ENCODE peak calls at places on chromosome 14, in ten cellular contexts. D, C, F, S, V, E, B, L, R and I are unnamed samples.

GRCh38 chr14:56310643-56311042 is 192.4 kb downstream of the PELI2 start:
- DNase-seq in D (no peak), C (no peak), F (no peak), S (no peak), V (no peak), E (no peak), B (no peak), L (no peak), R (no peak), I (no peak)

GRCh38 chr14:29927596-29928341 is at the start of gene PRKD1:
- DNase-seq in D (peak), C (no peak), F (no peak), S (peak), V (peak), E (no peak), B (no peak), L (peak), R (no peak), I (peak)

GRCh38 chr14:37417833-37418232 is 177.2 kb downstream of the FOXA1 start:
- DNase-seq in D (no peak), C (no peak), F (no peak), S (no peak), V (no peak), E (no peak), B (no peak), L (no peak), R (no peak), I (no peak)

GRCh38 chr14:100155049-100155621 is 4.3 kb downstream of the DEGS2 start:
- DNase-seq in D (no peak), C (peak), F (peak), S (peak), V (no peak), E (no peak), B (no peak), L (peak), R (no peak), I (peak)

GRCh38 chr14:73776194-73776537 is 62.0 kb upstream of the PNMA1 start:
- DNase-seq in D (no peak), C (no peak), F (no peak), S (no peak), V (no peak), E (no peak), B (no peak), L (peak), R (no peak), I (no peak)

GRCh38 chr14:69948311-69948710 is 69.1 kb downstream of the SMOC1 start:
- DNase-seq in D (no peak), C (no peak), F (no peak), S (no peak), V (no peak), E (no peak), B (no peak), L (no peak), R (no peak), I (no peak)

GRCh38 chr14:33951183-33951840 is 438 bp upstream of the EGLN3 start:
- DNase-seq in D (no peak), C (no peak), F (no peak), S (no peak), V (no peak), E (no peak), B (no peak), L (no peak), R (no peak), I (no peak)

GRCh38 chr14:63524537-63525155 is 18.5 kb downstream of the PPP2R5E start:
- DNase-seq in D (no peak), C (peak), F (no peak), S (no peak), V (no peak), E (no peak), B (no peak), L (no peak), R (peak), I (no peak)

GRCh38 chr14:77562681-77563080 is 53.8 kb downstream of the SPTLC2 start:
- DNase-seq in D (no peak), C (no peak), F (no peak), S (no peak), V (no peak), E (no peak), B (no peak), L (peak), R (no peak), I (no peak)

GRCh38 chr14:56998728-56999127 is 188.4 kb upstream of the OTX2 start:
- DNase-seq in D (no peak), C (no peak), F (no peak), S (no peak), V (no peak), E (no peak), B (no peak), L (no peak), R (no peak), I (no peak)

GRCh38 chr14:55773984-55774581 is 194.1 kb downstream of the KTN1 start:
- DNase-seq in D (no peak), C (no peak), F (no peak), S (no peak), V (no peak), E (no peak), B (no peak), L (no peak), R (no peak), I (no peak)

GRCh38 chr14:85125331-85125730 is 404.6 kb upstream of the FLRT2 start:
- DNase-seq in D (no peak), C (no peak), F (no peak), S (no peak), V (no peak), E (no peak), B (no peak), L (no peak), R (no peak), I (no peak)

GRCh38 chr14:85607571-85608219 is 77.8 kb downstream of the FLRT2 start:
- DNase-seq in D (no peak), C (no peak), F (no peak), S (no peak), V (no peak), E (no peak), B (no peak), L (peak), R (no peak), I (no peak)

GRCh38 chr14:104557766-104558165 is 21.8 kb upstream of the C14orf180 start:
- DNase-seq in D (no peak), C (no peak), F (no peak), S (no peak), V (peak), E (no peak), B (no peak), L (no peak), R (no peak), I (peak)

GRCh38 chr14:35398095-35398584 is 6.4 kb downstream of the NFKBIA start:
- DNase-seq in D (no peak), C (peak), F (no peak), S (no peak), V (no peak), E (no peak), B (no peak), L (peak), R (no peak), I (peak)

GRCh38 chr14:106844608-106845285 is 1318.4 kb downstream of the TMEM121 start:
- DNase-seq in D (no peak), C (peak), F (no peak), S (peak), V (peak), E (peak), B (peak), L (peak), R (peak), I (peak)

DNA sequence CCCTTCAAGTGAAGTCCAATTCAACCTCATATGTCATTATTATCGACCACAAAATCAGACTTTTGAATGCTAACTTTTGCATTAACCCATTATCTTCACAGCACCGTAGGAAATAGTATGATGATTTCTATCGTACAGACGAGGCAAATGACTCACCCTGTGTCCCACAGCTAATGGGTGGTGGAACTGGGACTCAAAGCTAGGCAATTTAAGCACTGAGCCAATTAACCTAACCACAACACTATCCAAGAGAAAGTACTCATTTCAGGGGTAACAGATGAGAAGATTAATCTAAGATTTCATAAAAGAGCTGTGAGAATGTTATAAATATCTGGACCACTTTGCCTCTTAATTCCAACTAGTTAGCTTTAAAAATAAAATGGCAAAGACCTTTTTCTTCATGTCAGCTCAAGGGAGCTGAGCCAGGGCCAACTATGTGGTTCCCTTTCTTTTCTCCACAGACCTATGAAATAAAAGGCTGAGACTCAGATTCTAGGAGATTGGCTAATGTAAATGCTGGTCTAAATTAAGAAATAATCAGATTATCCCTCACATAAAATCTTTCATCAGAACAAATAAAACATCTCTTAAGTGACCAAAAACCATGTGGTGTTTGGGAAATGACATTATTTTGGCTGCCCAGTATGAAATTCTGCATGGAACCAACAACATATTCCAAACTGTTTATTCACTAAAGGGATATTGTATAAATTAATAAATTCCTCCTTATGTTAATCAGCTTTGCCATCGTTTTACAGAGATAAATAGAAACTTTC is 4.9 kb downstream of the PTGER2 start:
- DNase-seq in D (no peak), C (no peak), F (no peak), S (no peak), V (no peak), E (no peak), B (peak), L (peak), R (no peak), I (no peak)
- H3K4me3 ChIP-seq in D (no peak), C (no peak), F (no peak), S (no peak), V (no peak), E (peak), B (peak), L (peak), R (peak), I (no peak)

DNA sequence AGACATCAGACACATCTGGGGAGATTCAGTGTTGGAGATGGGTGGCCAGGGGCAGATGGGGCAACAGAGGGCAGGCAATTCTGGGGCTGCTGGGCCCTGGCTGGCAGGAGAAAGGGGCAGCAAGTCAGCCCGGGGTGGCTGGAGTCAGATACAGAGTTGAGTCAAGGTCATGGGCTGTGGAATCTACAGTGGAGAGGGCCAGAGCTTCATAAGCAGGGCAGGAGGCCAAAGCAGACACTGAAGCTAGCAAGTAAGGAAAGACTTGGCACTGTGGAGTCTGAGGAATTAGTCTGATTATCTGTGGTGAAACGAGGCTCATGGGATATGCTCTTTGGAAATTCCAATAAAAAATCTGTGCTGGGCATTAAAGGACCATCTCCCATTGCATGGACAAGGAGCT is 95.5 kb downstream of the TMX1 start:
- DNase-seq in D (no peak), C (no peak), F (no peak), S (no peak), V (peak), E (no peak), B (no peak), L (peak), R (no peak), I (no peak)
- H3K4me3 ChIP-seq in D (no peak), C (no peak), F (no peak), S (no peak), V (no peak), E (no peak), B (no peak), L (no peak), R (no peak), I (no peak)

DNA sequence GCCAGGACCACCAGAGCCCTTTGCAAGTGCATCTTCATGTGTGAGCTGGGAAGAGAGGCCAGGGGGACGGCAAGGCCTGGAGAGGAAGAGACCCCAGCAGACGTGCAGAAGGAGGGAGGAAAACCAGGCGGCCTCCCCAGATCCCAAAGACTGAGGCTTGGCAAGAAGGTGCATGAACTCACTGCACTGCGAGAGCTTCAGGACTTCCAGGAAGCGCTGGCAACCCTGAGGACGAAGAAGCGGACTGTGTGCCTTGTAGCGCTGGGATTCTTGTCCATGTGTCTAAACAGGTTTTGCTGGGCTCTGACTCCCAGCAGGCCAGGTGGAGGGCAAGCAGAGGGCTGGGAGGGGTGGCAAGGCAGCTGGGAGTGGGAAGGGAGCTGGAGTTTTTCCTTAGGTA is 939 bp downstream of the TGFB3 start:
- DNase-seq in D (no peak), C (no peak), F (no peak), S (no peak), V (peak), E (no peak), B (no peak), L (peak), R (no peak), I (no peak)
- H3K4me3 ChIP-seq in D (peak), C (no peak), F (no peak), S (peak), V (no peak), E (peak), B (no peak), L (peak), R (no peak), I (no peak)

DNA sequence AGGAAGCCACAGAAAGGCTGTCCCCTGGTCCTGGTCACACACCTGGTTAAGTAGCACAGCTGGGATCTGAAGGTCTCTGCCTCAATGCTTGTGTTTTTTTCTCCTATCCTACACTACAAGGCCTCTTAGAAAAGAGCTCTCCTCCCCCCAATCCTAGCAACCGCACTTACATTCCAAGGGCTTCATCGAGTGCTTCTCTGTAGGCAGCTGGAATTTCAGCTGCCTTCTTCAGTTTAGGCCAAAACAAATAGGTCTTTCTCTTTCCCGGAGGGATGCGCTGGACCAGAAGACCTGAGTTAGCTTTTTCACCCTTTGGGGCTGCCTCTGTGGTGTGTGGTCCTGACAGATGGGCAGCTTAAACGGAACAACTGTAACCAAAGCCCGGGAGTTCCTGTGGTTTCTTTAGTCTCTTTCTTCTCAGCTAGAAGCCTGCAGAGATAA is 109.7 kb downstream of the GPATCH2L start:
- DNase-seq in D (no peak), C (no peak), F (no peak), S (no peak), V (no peak), E (no peak), B (no peak), L (peak), R (no peak), I (peak)
- H3K4me3 ChIP-seq in D (no peak), C (no peak), F (no peak), S (no peak), V (no peak), E (no peak), B (no peak), L (no peak), R (no peak), I (no peak)

GRCh38 chr14:103260629-103261124 is 73.4 kb upstream of the EIF5 start:
- DNase-seq in D (no peak), C (no peak), F (no peak), S (no peak), V (peak), E (no peak), B (no peak), L (peak), R (no peak), I (peak)
- H3K4me3 ChIP-seq in D (peak), C (no peak), F (peak), S (peak), V (no peak), E (peak), B (peak), L (peak), R (peak), I (no peak)

DNA sequence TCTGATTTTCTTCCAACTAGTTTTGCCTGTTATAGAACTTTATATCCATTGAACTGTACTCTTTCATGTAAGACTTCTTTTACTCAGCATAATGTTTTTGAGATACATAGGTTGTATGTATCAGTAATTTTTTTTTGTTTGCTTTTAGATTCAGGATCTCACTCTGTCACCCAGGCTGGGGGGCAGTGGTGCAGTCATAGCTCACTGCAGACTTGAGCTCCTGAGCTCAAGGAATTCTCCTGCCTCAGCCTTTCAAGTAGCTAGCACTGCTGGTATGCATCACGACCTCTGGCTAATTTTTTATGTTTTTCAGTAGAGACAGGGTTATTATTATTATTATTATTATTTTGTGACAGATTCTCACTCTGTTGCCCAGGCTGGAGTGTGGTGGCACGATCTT is 65.0 kb upstream of the DDHD1 start:
- DNase-seq in D (no peak), C (peak), F (no peak), S (no peak), V (no peak), E (no peak), B (no peak), L (no peak), R (no peak), I (no peak)
- H3K4me3 ChIP-seq in D (peak), C (peak), F (peak), S (no peak), V (no peak), E (peak), B (peak), L (peak), R (peak), I (peak)

GRCh38 chr14:22096511-22096890 is 422.9 kb upstream of the OR4E1 start:
- DNase-seq in D (no peak), C (no peak), F (no peak), S (no peak), V (no peak), E (peak), B (peak), L (no peak), R (no peak), I (no peak)
- H3K4me3 ChIP-seq in D (no peak), C (no peak), F (no peak), S (no peak), V (no peak), E (peak), B (no peak), L (no peak), R (no peak), I (no peak)

GRCh38 chr14:102235275-102235897 is 69.6 kb downstream of the MOK start:
- DNase-seq in D (no peak), C (peak), F (peak), S (peak), V (peak), E (peak), B (peak), L (peak), R (peak), I (peak)
- H3K4me3 ChIP-seq in D (peak), C (no peak), F (no peak), S (peak), V (no peak), E (no peak), B (no peak), L (peak), R (no peak), I (no peak)

GRCh38 chr14:38623661-38624060 is 367.8 kb upstream of the CLEC14A start:
- DNase-seq in D (no peak), C (no peak), F (no peak), S (no peak), V (no peak), E (no peak), B (no peak), L (peak), R (no peak), I (no peak)
- H3K4me3 ChIP-seq in D (no peak), C (no peak), F (no peak), S (no peak), V (no peak), E (no peak), B (no peak), L (no peak), R (no peak), I (no peak)